ENCODE peak calls at places on chromosomes 5 and 9, in seven cellular contexts. L is progenitor cell of endocrine pancreas; U is fibroblast of mammary gland; E is HuH-7.5; V is T-helper 17 cell; P is activated T-helper 1 cell treated with anti-CD3 and anti-CD28 coated beads, Interleukin-12 subunit alpha, Interleukin-12 subunit beta, Interleukin-2, Interleukin-4 antibody, amounts not matched to agents 30 ng/mL and 10 ng/mL and 1 ng/mL, durations not matched to agents 14 hours and 24 hours and 36 hours; M is H1. X is an unnamed sample.

GRCh38 chr5:57175586-57175985 is 1.7 kb downstream of the GPBP1 start:
- DNase-seq in U (no peak), V (no peak), E (no peak), L (no peak), P (peak), M (no peak), X (no peak)

GRCh38 chr5:16617272-16617973 is 626 bp upstream of the RETREG1 start:
- DNase-seq in P (peak), E (no peak), U (no peak), V (peak), L (no peak), M (no peak), X (no peak)

GRCh38 chr9:94826644-94827410 is 100.3 kb downstream of the AOPEP start:
- DNase-seq in U (no peak), L (no peak), M (no peak), E (peak), P (no peak), V (no peak), X (no peak)

GRCh38 chr5:78644741-78645300 is 3.8 kb downstream of the LHFPL2 start:
- DNase-seq in L (no peak), V (no peak), P (no peak), E (no peak), U (no peak), M (no peak), X (no peak)

GRCh38 chr9:105046907-105047651 is 119.1 kb upstream of the ABCA1 start:
- DNase-seq in V (no peak), L (no peak), M (no peak), U (no peak), P (no peak), E (no peak), X (no peak)

GRCh38 chr5:35294976-35295375 is 64.7 kb upstream of the PRLR start:
- DNase-seq in M (no peak), L (no peak), V (no peak), E (no peak), P (no peak), U (no peak), X (no peak)

GRCh38 chr5:152622628-152623027 is 217.5 kb upstream of the NMUR2 start:
- DNase-seq in U (no peak), M (no peak), V (no peak), L (no peak), P (no peak), E (no peak), X (no peak)

GRCh38 chr9:122779181-122779580 is 9.6 kb upstream of the OR5C1 start:
- DNase-seq in U (no peak), E (no peak), P (no peak), M (no peak), V (no peak), L (no peak), X (no peak)

GRCh38 chr9:34581318-34581717 is 8.2 kb downstream of the CNTFR start:
- DNase-seq in P (no peak), U (no peak), L (no peak), M (no peak), V (no peak), E (no peak), X (no peak)

GRCh38 chr5:123037104-123037418 is 536 bp upstream of the PPIC start:
- DNase-seq in P (no peak), E (no peak), V (no peak), M (no peak), U (no peak), L (no peak), X (no peak)

GRCh38 chr9:129653819-129654528 is 11.5 kb upstream of the PRRX2 start:
- DNase-seq in P (no peak), M (no peak), V (no peak), U (no peak), E (no peak), L (no peak), X (no peak)

GRCh38 chr5:90866333-90866732 is 307.7 kb downstream of the ADGRV1 start:
- DNase-seq in E (peak), V (no peak), U (peak), M (no peak), P (no peak), L (no peak), X (no peak)

GRCh38 chr9:134099123-134099761 is 31.4 kb upstream of the BRD3 start:
- DNase-seq in L (no peak), E (peak), V (no peak), U (peak), M (peak), P (peak), X (no peak)

GRCh38 chr9:22030101-22030598 is 21.0 kb upstream of the CDKN2B start:
- DNase-seq in M (no peak), V (no peak), L (no peak), E (no peak), U (peak), P (no peak), X (no peak)

GRCh38 chr5:170642776-170643436 is 139.1 kb downstream of the KCNIP1 start:
- DNase-seq in U (no peak), M (no peak), E (no peak), L (no peak), V (no peak), P (no peak), X (no peak)

GRCh38 chr5:124649548-124650501 is 96.6 kb downstream of the ZNF608 start:
- DNase-seq in E (no peak), M (no peak), V (no peak), L (no peak), U (peak), P (peak), X (no peak)

GRCh38 chr5:135566422-135567416 is 12.1 kb downstream of the CXCL14 start:
- DNase-seq in L (no peak), E (no peak), U (no peak), P (no peak), V (no peak), M (no peak), X (no peak)

GRCh38 chr5:154794525-154795234 is 39.5 kb downstream of the LARP1 start:
- DNase-seq in P (no peak), L (no peak), E (no peak), V (no peak), U (no peak), M (no peak), X (no peak)

GRCh38 chr9:38706493-38706892 is 13.4 kb downstream of the FAM240B start:
- DNase-seq in P (no peak), E (no peak), L (no peak), M (no peak), V (no peak), U (no peak), X (no peak)

GRCh38 chr9:3809724-3810123 is 283.9 kb upstream of the RFX3 start:
- DNase-seq in P (no peak), E (no peak), L (no peak), U (peak), V (no peak), M (no peak), X (no peak)

GRCh38 chr5:127320032-127320945 is 29.7 kb downstream of the MEGF10 start:
- DNase-seq in P (no peak), V (no peak), E (no peak), M (no peak), U (peak), L (no peak), X (no peak)

GRCh38 chr9:27726244-27727141 is 153.2 kb upstream of the C9orf72 start:
- DNase-seq in V (no peak), P (peak), L (peak), E (no peak), M (peak), U (peak), X (peak)

GRCh38 chr9:122158202-122158601 is 1.4 kb downstream of the NDUFA8 start:
- DNase-seq in V (no peak), U (peak), L (no peak), E (peak), M (peak), P (peak), X (no peak)

GRCh38 chr5:150595466-150596031 is 44.9 kb upstream of the SYNPO start:
- DNase-seq in V (no peak), P (no peak), M (no peak), U (no peak), L (no peak), E (no peak), X (no peak)

GRCh38 chr9:113620377-113621161 is 157.0 kb downstream of the RGS3 start:
- DNase-seq in P (no peak), L (peak), U (peak), M (peak), V (no peak), E (peak), X (no peak)

GRCh38 chr5:20570486-20570885 is 582.5 kb upstream of the CDH18 start:
- DNase-seq in V (no peak), P (no peak), U (no peak), M (no peak), E (no peak), L (no peak), X (no peak)

GRCh38 chr9:135141183-135141774 is 53.8 kb downstream of the OLFM1 start:
- DNase-seq in U (no peak), P (no peak), L (no peak), E (no peak), V (no peak), M (no peak), X (no peak)

X was measured in occipital lobe.